ENCODE peak calls at places on chromosomes 2 and 18, in nine cellular contexts. U is astrocyte of the spinal cord; P is SW480; V is fibroblast of mammary gland; Y is activated CD4-positive, alpha-beta T cell treated with anti-CD3 and anti-CD28 coated beads, Interleukin-2, amount 50 U/mL, for 1 hour; R is psoas muscle; O is pulmonary artery endothelial cell; F is islet precursor cell; D is bronchial epithelial cell. K is an unnamed sample.

GRCh38 chr2:240060977-240061591 is 7.8 kb upstream of the OR6B3 start:
- DNase-seq in U (peak; percentile 53), P (peak; percentile 42), V (peak; percentile 62), Y (peak; percentile 30), R (no peak), O (no peak), F (no peak), D (peak; percentile 63), K (peak; percentile 47)

GRCh38 chr2:144941743-144942488 is 422.0 kb upstream of the ZEB2 start:
- DNase-seq in U (no peak), P (no peak), V (no peak), Y (no peak), R (no peak), O (no peak), F (no peak), D (no peak), K (no peak)

GRCh38 chr2:58202409-58202808 is 38.7 kb downstream of the FANCL start:
- DNase-seq in U (no peak), P (no peak), V (no peak), Y (no peak), R (no peak), O (no peak), F (no peak), D (no peak), K (no peak)

GRCh38 chr2:67165141-67165990 is 231.8 kb upstream of the ETAA1 start:
- DNase-seq in U (peak; percentile 25), P (no peak), V (no peak), Y (no peak), R (no peak), O (no peak), F (no peak), D (no peak), K (no peak)

GRCh38 chr18:36284671-36285295 is 12.7 kb upstream of the FHOD3 start:
- DNase-seq in U (peak; percentile 74), P (peak; percentile 32), V (peak; percentile 74), Y (peak; percentile 32), R (no peak), O (peak; percentile 20), F (no peak), D (peak; percentile 69), K (peak; percentile 60)

GRCh38 chr18:49061906-49062831 is 111.4 kb upstream of the SMAD7 start:
- DNase-seq in U (no peak), P (no peak), V (no peak), Y (no peak), R (no peak), O (no peak), F (no peak), D (no peak), K (no peak)

GRCh38 chr18:45602926-45603325 is 12.3 kb upstream of the SLC14A2 start:
- DNase-seq in U (no peak), P (no peak), V (peak; percentile 19), Y (no peak), R (no peak), O (no peak), F (no peak), D (peak; percentile 79), K (no peak)

GRCh38 chr18:78192044-78192443 is 787.6 kb upstream of the SALL3 start:
- DNase-seq in U (no peak), P (peak; percentile 55), V (no peak), Y (no peak), R (no peak), O (no peak), F (peak; percentile 80), D (peak; percentile 55), K (peak; percentile 46)

GRCh38 chr18:34548120-34548972 is 161.8 kb upstream of the DTNA start:
- DNase-seq in U (no peak), P (no peak), V (no peak), Y (no peak), R (no peak), O (no peak), F (no peak), D (no peak), K (no peak)

GRCh38 chr2:241232736-241233575 is 44.5 kb downstream of the ANO7 start:
- DNase-seq in U (no peak), P (no peak), V (no peak), Y (no peak), R (peak; percentile 30), O (no peak), F (no peak), D (no peak), K (no peak)

GRCh38 chr2:160371251-160372009 is 122.2 kb downstream of the RBMS1 start:
- DNase-seq in U (no peak), P (no peak), V (peak; percentile 51), Y (no peak), R (no peak), O (no peak), F (no peak), D (no peak), K (no peak)

GRCh38 chr2:177602611-177603164 is 210.1 kb downstream of the AGPS start:
- DNase-seq in U (no peak), P (no peak), V (no peak), Y (no peak), R (no peak), O (no peak), F (peak; percentile 35), D (no peak), K (no peak)

GRCh38 chr2:117056376-117056748 is 758.1 kb upstream of the DDX18 start:
- DNase-seq in U (no peak), P (no peak), V (no peak), Y (no peak), R (no peak), O (no peak), F (no peak), D (no peak), K (no peak)

GRCh38 chr2:207231106-207231860 is 65.5 kb upstream of the KLF7 start:
- DNase-seq in U (no peak), P (no peak), V (no peak), Y (no peak), R (no peak), O (no peak), F (no peak), D (peak; percentile 71), K (no peak)

GRCh38 chr18:59265246-59266018 is 7.8 kb downstream of the RAX start:
- DNase-seq in U (no peak), P (no peak), V (no peak), Y (no peak), R (no peak), O (no peak), F (peak; percentile 72), D (no peak), K (no peak)